ENCODE peak calls at places on chromosomes 13 and 19, in six cellular contexts. O, A, P, U, I and D are unnamed samples.

GRCh38 chr13:44142911-44143665 is 230.5 kb upstream of the SERP2 start:
- DNase-seq in O (no peak), U (no peak), I (no peak), A (peak), P (no peak), D (no peak)

GRCh38 chr13:24097064-24097463 is 63.5 kb upstream of the SPATA13 start:
- DNase-seq in P (peak), U (no peak), O (no peak), A (peak), I (no peak), D (no peak)

GRCh38 chr13:38099751-38100150 is 230.2 kb upstream of the TRPC4 start:
- DNase-seq in A (no peak), U (no peak), P (no peak), O (no peak), I (no peak), D (no peak)

GRCh38 chr13:92657565-92657964 is 569.0 kb upstream of the GPC6 start:
- DNase-seq in U (no peak), O (no peak), A (no peak), I (no peak), P (no peak), D (no peak)

GRCh38 chr19:17576758-17577532 is 21.5 kb downstream of the COLGALT1 start:
- DNase-seq in A (peak), P (no peak), U (no peak), I (no peak), O (peak), D (no peak)

GRCh38 chr19:532578-533484 is 1.3 kb downstream of the CDC34 start:
- DNase-seq in O (no peak), I (peak), A (peak), U (peak), P (no peak), D (no peak)

GRCh38 chr13:97559030-97559429 is 125.1 kb downstream of the RAP2A start:
- DNase-seq in O (no peak), A (no peak), I (no peak), U (no peak), P (no peak), D (no peak)

GRCh38 chr19:54152878-54153524 is 6.5 kb downstream of the LENG1 start:
- DNase-seq in I (no peak), P (no peak), A (no peak), U (no peak), O (no peak), D (no peak)

GRCh38 chr19:6739884-6740588 is 556 bp downstream of the TRIP10 start:
- DNase-seq in A (no peak), U (peak), P (no peak), I (peak), O (peak), D (no peak)

GRCh38 chr19:11963566-11964355 is 1.1 kb upstream of the ZNF763 start:
- DNase-seq in A (peak), P (no peak), I (peak), O (peak), U (peak), D (peak)

GRCh38 chr19:11964858-11965645 is at the start of gene ZNF763:
- DNase-seq in U (peak), O (peak), A (peak), P (no peak), I (peak), D (peak)

GRCh38 chr19:11970174-11970573 is 5.3 kb downstream of the ZNF763 start:
- DNase-seq in O (no peak), U (no peak), A (no peak), I (no peak), P (no peak), D (no peak)

DNA sequence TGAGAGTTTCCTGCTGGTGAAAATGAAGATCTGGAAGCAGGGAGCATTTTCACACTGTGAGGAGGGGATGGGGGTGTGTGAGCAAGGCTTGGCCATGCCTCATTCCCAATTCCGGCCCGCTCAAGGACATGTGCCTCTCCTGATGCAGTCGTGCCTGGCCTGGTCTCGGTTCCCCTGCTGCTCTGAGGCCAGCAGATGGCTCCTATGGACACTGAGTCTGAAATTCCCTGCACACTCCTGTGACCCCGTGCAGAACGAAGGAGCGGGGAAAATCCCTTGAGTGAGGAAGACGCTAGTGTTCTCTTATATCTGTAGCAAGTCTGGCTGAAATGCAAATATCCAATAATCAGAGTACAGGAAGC is 363 bp upstream of the ZNF763 start:
- DNase-seq in A (no peak), I (no peak), P (no peak), O (no peak), U (no peak), D (no peak)
- TF ChIP-seq CTCF in A (peak), I (no peak), P (peak), O (no peak), U (no peak), D (no peak)

GRCh38 chr19:39676004-39676403 is 20.3 kb downstream of the LGALS16 start:
- DNase-seq in U (no peak), P (no peak), A (no peak), O (no peak), I (no peak), D (no peak)

GRCh38 chr19:39672473-39672872 is 16.8 kb downstream of the LGALS16 start:
- DNase-seq in U (no peak), I (no peak), O (no peak), P (no peak), A (no peak), D (no peak)

GRCh38 chr19:39670998-39671397 is 15.3 kb downstream of the LGALS16 start:
- DNase-seq in O (no peak), I (no peak), U (no peak), P (no peak), A (no peak), D (no peak)

DNA sequence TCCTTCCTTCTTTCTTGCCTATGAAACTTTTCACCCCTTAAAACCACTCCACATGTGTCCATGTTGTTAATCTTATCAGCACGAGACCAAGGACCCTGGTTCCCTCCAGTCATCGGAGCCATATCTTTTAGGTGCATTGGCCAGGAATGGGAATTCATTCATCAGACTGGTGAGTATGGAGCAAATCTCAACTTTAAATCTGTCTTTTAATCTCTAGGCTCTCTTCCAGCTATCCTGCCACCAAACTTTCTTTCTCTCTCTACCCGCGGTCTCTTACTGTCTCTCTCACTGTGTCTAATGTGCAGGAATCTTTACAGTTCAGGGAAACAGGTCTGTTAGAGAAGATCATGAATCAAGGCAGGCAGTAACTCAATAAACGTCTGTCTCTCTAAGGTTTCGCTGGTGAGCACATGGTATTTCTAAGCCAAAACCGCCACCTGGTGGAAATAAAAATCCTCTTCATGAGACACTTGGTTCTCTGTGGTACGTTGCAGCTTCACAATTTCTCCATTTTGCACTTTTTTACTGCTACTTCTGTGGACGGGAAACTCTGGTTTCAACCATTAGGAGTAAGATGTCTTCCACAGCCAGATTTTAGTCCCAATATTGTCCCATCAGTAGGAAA is 16.1 kb downstream of the LGALS16 start:
- DNase-seq in U (peak), A (peak), P (no peak), O (peak), I (peak), D (no peak)
- TF ChIP-seq CTCF in U (peak), A (peak), P (peak), O (peak), I (peak), D (no peak)

GRCh38 chr19:2274185-2274711 is 7.7 kb downstream of the PEAK3 start:
- DNase-seq in A (no peak), O (no peak), U (no peak), I (no peak), P (no peak), D (no peak)

GRCh38 chr19:2274937-2275535 is 6.9 kb downstream of the PEAK3 start:
- DNase-seq in I (peak), P (no peak), O (peak), A (peak), U (peak), D (no peak)

GRCh38 chr19:2275588-2276428 is 6.2 kb downstream of the PEAK3 start:
- DNase-seq in U (peak), O (no peak), I (no peak), P (no peak), A (no peak), D (no peak)

GRCh38 chr19:2271516-2272103 is 10.4 kb downstream of the PEAK3 start:
- DNase-seq in P (no peak), I (no peak), A (peak), O (no peak), U (no peak), D (no peak)

GRCh38 chr19:2273356-2274184 is 8.4 kb downstream of the PEAK3 start:
- DNase-seq in O (peak), P (no peak), A (peak), I (peak), U (peak), D (peak)
- TF ChIP-seq CTCF in O (peak), P (peak), A (peak), I (peak), U (peak), D (peak)

GRCh38 chr19:13507053-13507611 is 853 bp upstream of the CACNA1A start:
- DNase-seq in P (no peak), A (no peak), O (no peak), U (no peak), I (no peak), D (no peak)

GRCh38 chr19:13505164-13505695 is 1.0 kb downstream of the CACNA1A start:
- DNase-seq in A (no peak), I (no peak), U (no peak), P (no peak), O (no peak), D (no peak)

GRCh38 chr19:13503570-13504235 is 2.6 kb downstream of the CACNA1A start:
- DNase-seq in I (no peak), U (no peak), O (no peak), A (no peak), P (no peak), D (no peak)

GRCh38 chr19:13505761-13506549 is at the start of gene CACNA1A:
- DNase-seq in O (peak), U (no peak), A (no peak), I (no peak), P (no peak), D (no peak)

GRCh38 chr19:13506550-13506878 is 235 bp upstream of the CACNA1A start:
- DNase-seq in I (no peak), P (peak), U (no peak), A (no peak), O (no peak), D (no peak)
- TF ChIP-seq CTCF in I (no peak), P (no peak), U (no peak), A (no peak), O (no peak), D (no peak)

GRCh38 chr19:13102666-13103584 is at the start of gene LYL1:
- DNase-seq in P (no peak), I (peak), U (peak), A (peak), O (peak), D (no peak)
- TF ChIP-seq CTCF in P (no peak), I (no peak), U (peak), A (no peak), O (no peak), D (no peak)

DNA sequence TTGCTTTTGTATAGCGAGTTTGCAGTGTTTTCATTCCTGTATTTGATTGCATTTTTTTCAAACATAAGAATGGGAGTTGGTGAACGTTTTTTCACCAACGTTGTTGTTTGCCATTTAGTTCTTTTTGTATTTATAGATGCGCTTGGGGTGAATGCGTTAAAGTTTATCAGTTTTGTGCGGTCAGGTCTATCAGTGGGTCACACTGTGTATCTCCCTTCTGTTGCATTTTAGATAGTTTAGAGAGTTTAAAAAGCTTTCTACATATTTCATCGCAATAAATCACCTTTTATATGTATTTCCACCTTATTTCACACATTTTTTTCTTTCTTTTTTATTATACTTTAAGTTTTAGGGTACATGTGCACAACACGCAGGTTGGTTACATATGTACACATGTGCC is 16.4 kb downstream of the OR7A5 start:
- DNase-seq in P (no peak), I (no peak), A (no peak), O (no peak), U (no peak), D (no peak)
- TF ChIP-seq CTCF in P (no peak), I (no peak), A (no peak), O (no peak), U (no peak), D (no peak)

GRCh38 chr19:38840583-38840968 is 9.0 kb upstream of the ECH1 start:
- DNase-seq in A (no peak), P (no peak), U (no peak), I (no peak), O (no peak), D (no peak)

GRCh38 chr19:38839816-38840582 is 8.4 kb upstream of the ECH1 start:
- DNase-seq in P (no peak), O (no peak), A (no peak), U (no peak), I (no peak), D (no peak)

GRCh38 chr19:38838208-38838985 is 6.8 kb upstream of the ECH1 start:
- DNase-seq in P (no peak), A (no peak), I (no peak), U (peak), O (no peak), D (no peak)

GRCh38 chr19:38837656-38838121 is 6.1 kb upstream of the ECH1 start:
- DNase-seq in U (peak), P (no peak), I (no peak), A (peak), O (no peak), D (no peak)

DNA sequence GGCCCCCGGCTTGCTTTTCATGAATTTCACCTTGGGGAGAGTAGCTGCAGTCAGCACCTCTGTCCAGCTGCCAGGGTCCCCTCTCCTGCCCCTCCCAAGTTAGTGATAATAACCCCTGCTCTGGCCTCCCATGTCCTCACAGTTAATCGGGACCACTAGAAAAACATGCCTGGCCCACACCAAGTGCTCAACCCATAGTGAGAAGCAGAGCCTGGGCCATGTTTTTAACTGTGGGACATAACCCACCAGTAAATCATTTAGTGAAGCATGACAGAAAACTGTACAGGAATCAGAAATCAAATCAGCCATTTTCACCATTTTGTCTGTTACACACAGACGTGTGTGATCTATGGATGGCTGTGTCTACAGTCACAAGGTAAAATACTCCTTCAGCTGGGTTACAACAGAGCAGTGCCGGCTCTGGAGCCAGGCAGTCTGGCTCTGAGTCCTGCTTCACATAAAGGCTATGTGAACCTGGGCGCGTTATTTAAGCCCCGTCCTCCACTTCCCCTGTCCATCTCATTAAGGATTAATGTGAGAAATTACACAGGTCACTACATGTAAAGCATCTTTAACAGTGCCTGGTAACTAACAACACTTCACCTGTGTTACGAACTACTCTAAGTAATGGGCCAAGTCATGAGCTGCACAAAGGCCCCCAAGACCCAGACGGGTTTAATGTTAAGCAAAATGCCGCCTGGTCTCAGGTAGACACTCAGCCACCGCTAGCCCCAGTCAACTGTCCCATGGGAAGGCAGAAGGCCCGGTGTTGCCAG is 7.6 kb upstream of the ECH1 start:
- DNase-seq in O (no peak), U (no peak), I (no peak), P (no peak), A (no peak), D (no peak)
- TF ChIP-seq CTCF in O (no peak), U (no peak), I (no peak), P (no peak), A (no peak), D (no peak)

GRCh38 chr19:9936151-9937000 is at the start of gene OLFM2:
- DNase-seq in P (no peak), U (no peak), I (no peak), A (no peak), O (peak), D (no peak)
- TF ChIP-seq CTCF in P (no peak), U (no peak), I (no peak), A (no peak), O (no peak), D (no peak)

DNA sequence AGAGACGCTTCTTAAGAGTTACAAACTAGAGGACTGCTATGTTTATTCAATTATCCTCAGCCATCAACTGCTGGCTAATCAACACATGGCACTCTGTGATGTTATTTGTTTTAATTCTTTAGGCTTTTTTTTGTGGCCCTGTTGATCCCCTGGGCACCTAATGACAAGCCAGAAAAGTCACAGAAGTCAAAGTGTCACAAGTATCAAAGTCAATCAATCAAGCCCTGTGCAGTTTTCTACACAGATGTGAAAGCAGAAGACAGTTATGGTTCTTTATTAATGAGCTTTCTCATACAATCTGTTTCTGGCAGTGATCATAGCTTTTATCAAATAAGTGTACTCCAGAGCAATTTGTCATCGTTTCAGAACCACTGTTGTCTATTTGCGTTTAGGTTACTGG is 34.3 kb downstream of the MYO16 start:
- DNase-seq in U (no peak), P (no peak), O (no peak), A (no peak), I (no peak), D (no peak)
- TF ChIP-seq CTCF in U (no peak), P (no peak), O (no peak), A (no peak), I (no peak), D (no peak)

GRCh38 chr19:19384486-19384885 is 21.0 kb upstream of the GATAD2A start:
- DNase-seq in A (no peak), I (no peak), U (no peak), P (no peak), O (no peak), D (no peak)

GRCh38 chr19:19387108-19387507 is 18.4 kb upstream of the GATAD2A start:
- DNase-seq in U (no peak), P (no peak), O (no peak), A (no peak), I (no peak), D (no peak)

GRCh38 chr19:19385131-19385899 is 20.2 kb upstream of the GATAD2A start:
- DNase-seq in I (peak), P (peak), U (peak), A (peak), O (peak), D (peak)

GRCh38 chr19:19385900-19386339 is 19.6 kb upstream of the GATAD2A start:
- DNase-seq in U (no peak), I (peak), A (peak), P (no peak), O (no peak), D (no peak)

DNA sequence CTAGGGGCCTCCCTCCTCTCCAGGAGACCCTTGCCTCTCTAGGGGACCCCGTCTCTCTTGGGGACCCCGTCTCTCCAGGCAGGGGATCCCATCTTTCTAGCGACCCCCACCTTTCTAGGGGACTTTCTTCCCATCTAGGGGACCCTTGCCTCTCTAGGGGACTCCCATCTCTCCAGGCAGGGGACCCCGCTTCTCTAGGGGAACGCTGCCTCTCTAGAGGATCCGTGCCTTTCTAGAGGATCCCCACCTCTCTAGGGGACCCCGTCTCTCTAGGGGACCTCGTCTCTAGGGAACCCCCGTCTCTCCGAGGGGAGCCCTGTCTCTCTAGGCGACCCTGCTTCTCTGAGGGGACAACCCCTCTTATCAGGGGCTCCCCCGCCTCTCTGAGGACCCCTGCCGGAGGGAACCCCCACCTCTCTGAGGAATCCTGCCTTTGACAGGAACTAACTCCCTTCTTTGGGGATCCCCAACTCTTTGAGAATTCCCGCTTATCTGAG is 19.1 kb upstream of the GATAD2A start:
- DNase-seq in I (no peak), O (peak), P (no peak), U (no peak), A (no peak), D (no peak)
- TF ChIP-seq CTCF in I (no peak), O (peak), P (peak), U (no peak), A (peak), D (no peak)